ENCODE peak calls at places on chromosomes 6 and 20, in five cellular contexts. One of them, this sample, is unnamed.

GRCh38 chr6:99148111-99148510 is 200.4 kb upstream of the FBXL4 start:
- DNase-seq in GM23248: no peak
- DNase-seq in lower lobe of right lung: no peak
- DNase-seq in upper lobe of right lung: no peak
- DNase-seq in cardiac muscle cell: no peak
- DNase-seq in this sample: no peak

GRCh38 chr6:103105686-103106085 is 1712.2 kb downstream of the GRIK2 start:
- DNase-seq in lower lobe of right lung: no peak
- DNase-seq in GM23248: no peak
- DNase-seq in cardiac muscle cell: peak; percentile 11
- DNase-seq in upper lobe of right lung: no peak
- DNase-seq in this sample: no peak

GRCh38 chr20:24746351-24746685 is 202.8 kb upstream of the CST7 start:
- DNase-seq in upper lobe of right lung: no peak
- DNase-seq in cardiac muscle cell: no peak
- DNase-seq in GM23248: no peak
- DNase-seq in lower lobe of right lung: peak; percentile 69
- DNase-seq in this sample: peak; percentile 92

GRCh38 chr20:37864275-37864674 is 38.7 kb upstream of the VSTM2L start:
- DNase-seq in cardiac muscle cell: no peak
- DNase-seq in lower lobe of right lung: no peak
- DNase-seq in GM23248: no peak
- DNase-seq in upper lobe of right lung: no peak
- DNase-seq in this sample: no peak

GRCh38 chr6:33655155-33655554 is 34.0 kb downstream of the ITPR3 start:
- DNase-seq in lower lobe of right lung: no peak
- DNase-seq in cardiac muscle cell: no peak
- DNase-seq in GM23248: peak; percentile 44
- DNase-seq in upper lobe of right lung: no peak
- DNase-seq in this sample: no peak

GRCh38 chr6:143224516-143224915 is 163.8 kb downstream of the AIG1 start:
- DNase-seq in GM23248: no peak
- DNase-seq in lower lobe of right lung: no peak
- DNase-seq in cardiac muscle cell: no peak
- DNase-seq in upper lobe of right lung: no peak
- DNase-seq in this sample: no peak

GRCh38 chr20:29427201-29428060 is 1830.0 kb upstream of the DEFB115 start:
- DNase-seq in cardiac muscle cell: no peak
- DNase-seq in GM23248: no peak
- DNase-seq in upper lobe of right lung: no peak
- DNase-seq in lower lobe of right lung: no peak
- DNase-seq in this sample: peak; percentile 27

GRCh38 chr20:58976095-58976730 is 4.8 kb upstream of the NELFCD start:
- DNase-seq in upper lobe of right lung: no peak
- DNase-seq in lower lobe of right lung: no peak
- DNase-seq in cardiac muscle cell: no peak
- DNase-seq in GM23248: no peak
- DNase-seq in this sample: no peak

GRCh38 chr6:149089508-149089907 is 228.0 kb upstream of the TAB2 start:
- DNase-seq in GM23248: no peak
- DNase-seq in cardiac muscle cell: peak; percentile 32
- DNase-seq in upper lobe of right lung: no peak
- DNase-seq in lower lobe of right lung: no peak
- DNase-seq in this sample: no peak

GRCh38 chr6:43455034-43455747 is at the start of gene DLK2:
- DNase-seq in lower lobe of right lung: no peak
- DNase-seq in upper lobe of right lung: no peak
- DNase-seq in cardiac muscle cell: peak; percentile 52
- DNase-seq in GM23248: peak; percentile 33
- DNase-seq in this sample: no peak

GRCh38 chr20:17029698-17030097 is 197.1 kb upstream of the PCSK2 start:
- DNase-seq in upper lobe of right lung: no peak
- DNase-seq in GM23248: no peak
- DNase-seq in cardiac muscle cell: no peak
- DNase-seq in lower lobe of right lung: no peak
- DNase-seq in this sample: no peak

GRCh38 chr6:106005013-106005412 is 81.1 kb upstream of the PRDM1 start:
- DNase-seq in GM23248: peak; percentile 24
- DNase-seq in lower lobe of right lung: no peak
- DNase-seq in cardiac muscle cell: no peak
- DNase-seq in upper lobe of right lung: no peak
- DNase-seq in this sample: no peak

GRCh38 chr6:110398778-110399177 is 16.6 kb downstream of the DDO start:
- DNase-seq in upper lobe of right lung: no peak
- DNase-seq in GM23248: peak; percentile 52
- DNase-seq in lower lobe of right lung: no peak
- DNase-seq in cardiac muscle cell: no peak
- DNase-seq in this sample: no peak

GRCh38 chr20:33110147-33110825 is 30.8 kb downstream of the BPIFB4 start:
- DNase-seq in upper lobe of right lung: no peak
- DNase-seq in lower lobe of right lung: no peak
- DNase-seq in GM23248: no peak
- DNase-seq in cardiac muscle cell: no peak
- DNase-seq in this sample: no peak

GRCh38 chr6:36594816-36595167 is 630 bp downstream of the SRSF3 start:
- DNase-seq in upper lobe of right lung: no peak
- DNase-seq in cardiac muscle cell: no peak
- DNase-seq in lower lobe of right lung: no peak
- DNase-seq in GM23248: peak; percentile 39
- DNase-seq in this sample: no peak

GRCh38 chr6:32952817-32953739 is at the start of gene HLA-DMA:
- DNase-seq in lower lobe of right lung: peak; percentile 92
- DNase-seq in GM23248: peak; percentile 98
- DNase-seq in cardiac muscle cell: peak; percentile 79
- DNase-seq in upper lobe of right lung: peak; percentile 91
- DNase-seq in this sample: peak; percentile 91

GRCh38 chr20:62252342-62252966 is 14.1 kb downstream of the OSBPL2 start:
- DNase-seq in cardiac muscle cell: no peak
- DNase-seq in lower lobe of right lung: no peak
- DNase-seq in GM23248: no peak
- DNase-seq in upper lobe of right lung: no peak
- DNase-seq in this sample: no peak

GRCh38 chr6:136410201-136411027 is 120.8 kb upstream of the BCLAF1 start:
- DNase-seq in cardiac muscle cell: no peak
- DNase-seq in GM23248: peak; percentile 27
- DNase-seq in upper lobe of right lung: no peak
- DNase-seq in lower lobe of right lung: no peak
- DNase-seq in this sample: no peak

GRCh38 chr6:122751291-122751690 is 28.2 kb upstream of the FABP7 start:
- DNase-seq in upper lobe of right lung: no peak
- DNase-seq in GM23248: no peak
- DNase-seq in cardiac muscle cell: no peak
- DNase-seq in lower lobe of right lung: no peak
- DNase-seq in this sample: no peak

GRCh38 chr6:150897400-150897943 is 32.0 kb downstream of the MTHFD1L start:
- DNase-seq in lower lobe of right lung: no peak
- DNase-seq in cardiac muscle cell: no peak
- DNase-seq in upper lobe of right lung: no peak
- DNase-seq in GM23248: no peak
- DNase-seq in this sample: no peak

GRCh38 chr6:16406966-16407365 is 168.6 kb downstream of the GMPR start:
- DNase-seq in GM23248: no peak
- DNase-seq in upper lobe of right lung: no peak
- DNase-seq in lower lobe of right lung: no peak
- DNase-seq in cardiac muscle cell: no peak
- DNase-seq in this sample: no peak

GRCh38 chr20:54115172-54115854 is 44.9 kb upstream of the BCAS1 start:
- DNase-seq in lower lobe of right lung: peak; percentile 48
- DNase-seq in upper lobe of right lung: no peak
- DNase-seq in GM23248: peak; percentile 46
- DNase-seq in cardiac muscle cell: no peak
- DNase-seq in this sample: no peak

GRCh38 chr6:73722318-73723060 is 26.5 kb downstream of the CD109 start:
- DNase-seq in lower lobe of right lung: no peak
- DNase-seq in GM23248: peak; percentile 96
- DNase-seq in upper lobe of right lung: no peak
- DNase-seq in cardiac muscle cell: peak; percentile 50
- DNase-seq in this sample: no peak

GRCh38 chr6:34560366-34561226 is 4.5 kb upstream of the SPDEF start:
- DNase-seq in upper lobe of right lung: no peak
- DNase-seq in cardiac muscle cell: peak; percentile 83
- DNase-seq in lower lobe of right lung: no peak
- DNase-seq in GM23248: peak; percentile 51
- DNase-seq in this sample: no peak

GRCh38 chr6:169246445-169246844 is 7.2 kb downstream of the THBS2 start:
- DNase-seq in lower lobe of right lung: no peak
- DNase-seq in cardiac muscle cell: no peak
- DNase-seq in upper lobe of right lung: no peak
- DNase-seq in GM23248: no peak
- DNase-seq in this sample: no peak

DNA sequence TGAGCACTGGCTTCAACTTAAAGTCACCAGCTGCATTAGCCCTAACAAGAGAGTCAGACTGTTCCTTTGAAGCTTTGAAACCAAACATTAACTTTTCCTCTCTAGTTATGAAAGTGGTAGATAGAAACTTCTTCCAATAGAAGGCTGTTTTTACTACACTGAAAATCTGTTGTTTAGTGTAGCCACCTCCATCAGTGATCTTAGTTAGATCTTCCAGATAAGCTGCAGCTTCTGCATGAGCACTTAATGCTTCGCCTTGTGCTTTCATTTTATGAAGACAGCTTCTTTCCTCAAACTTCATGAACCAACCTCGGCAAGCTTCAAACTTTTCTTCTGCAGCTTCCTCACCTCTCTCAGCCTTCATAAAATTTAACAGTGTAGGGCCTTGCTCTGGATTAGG is 133.2 kb downstream of the INSM1 start:
- DNase-seq in cardiac muscle cell: no peak
- DNase-seq in upper lobe of right lung: no peak
- DNase-seq in lower lobe of right lung: no peak
- DNase-seq in GM23248: no peak
- DNase-seq in this sample: no peak
- H3K36me3 ChIP-seq in cardiac muscle cell: peaks cover 8% of the 10 kb centered on the region
- H3K36me3 ChIP-seq in upper lobe of right lung: peaks cover 90% of the 10 kb centered on the region
- H3K36me3 ChIP-seq in lower lobe of right lung: peaks cover 90% of the 10 kb centered on the region
- H3K36me3 ChIP-seq in GM23248: no peaks in the 10 kb centered on the region
- H3K36me3 ChIP-seq in this sample: peaks cover 14% of the 10 kb centered on the region

DNA sequence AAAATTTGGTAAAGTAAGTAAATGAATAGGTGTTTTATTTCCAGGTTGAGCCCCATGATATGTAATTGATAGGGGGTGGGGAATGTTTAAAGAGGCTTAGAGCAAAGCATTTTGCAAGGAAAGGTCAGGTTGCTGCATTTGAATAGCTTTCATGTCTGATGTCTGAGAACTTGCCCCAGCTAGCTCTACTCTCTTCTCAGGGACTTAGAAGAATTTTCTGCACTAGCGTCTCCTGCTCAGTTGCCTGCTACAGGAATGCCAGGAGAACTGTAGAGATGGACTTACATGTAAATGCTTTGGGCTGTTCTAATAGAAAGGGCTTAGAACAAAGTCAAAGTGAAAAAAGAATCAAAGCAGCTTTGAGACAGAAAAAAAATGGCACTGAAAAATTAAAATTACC is 35.5 kb downstream of the TRMT6 start:
- DNase-seq in cardiac muscle cell: no peak
- DNase-seq in upper lobe of right lung: no peak
- DNase-seq in GM23248: no peak
- DNase-seq in lower lobe of right lung: no peak
- DNase-seq in this sample: no peak
- H3K4me1 ChIP-seq in cardiac muscle cell: peaks cover 5% of the 10 kb centered on the region
- H3K4me1 ChIP-seq in upper lobe of right lung: peaks cover 4% of the 10 kb centered on the region
- H3K4me1 ChIP-seq in GM23248: peaks cover 12% of the 10 kb centered on the region
- H3K4me1 ChIP-seq in lower lobe of right lung: no peaks in the 10 kb centered on the region
- H3K4me1 ChIP-seq in this sample: no peaks in the 10 kb centered on the region

DNA sequence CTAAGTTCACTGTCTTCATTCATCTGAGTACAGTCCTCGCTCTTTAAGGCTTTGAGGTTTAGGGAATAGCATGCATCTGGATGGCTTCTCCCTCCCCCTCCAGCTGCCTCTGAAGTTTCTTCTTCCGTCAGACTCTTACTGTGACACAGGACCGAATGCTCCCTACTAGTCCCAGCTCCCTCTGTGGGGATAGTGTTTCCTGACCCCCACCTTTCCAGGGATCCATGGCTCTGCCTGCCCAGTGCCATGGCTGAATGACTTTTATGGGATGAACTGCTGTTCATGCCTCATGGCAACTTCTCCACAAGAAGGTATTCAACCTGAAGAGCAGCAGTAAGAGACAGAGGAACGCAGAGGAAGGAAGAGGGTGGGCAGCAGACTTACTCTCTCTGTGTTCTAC is 79.9 kb upstream of the EMILIN3 start:
- DNase-seq in cardiac muscle cell: no peak
- DNase-seq in lower lobe of right lung: no peak
- DNase-seq in upper lobe of right lung: no peak
- DNase-seq in GM23248: no peak
- DNase-seq in this sample: no peak
- H3K36me3 ChIP-seq in cardiac muscle cell: peaks cover 60% of the 10 kb centered on the region
- H3K36me3 ChIP-seq in lower lobe of right lung: peaks cover 95% of the 10 kb centered on the region
- H3K36me3 ChIP-seq in upper lobe of right lung: peaks cover 79% of the 10 kb centered on the region
- H3K36me3 ChIP-seq in GM23248: peaks cover 62% of the 10 kb centered on the region
- H3K36me3 ChIP-seq in this sample: no peaks in the 10 kb centered on the region

DNA sequence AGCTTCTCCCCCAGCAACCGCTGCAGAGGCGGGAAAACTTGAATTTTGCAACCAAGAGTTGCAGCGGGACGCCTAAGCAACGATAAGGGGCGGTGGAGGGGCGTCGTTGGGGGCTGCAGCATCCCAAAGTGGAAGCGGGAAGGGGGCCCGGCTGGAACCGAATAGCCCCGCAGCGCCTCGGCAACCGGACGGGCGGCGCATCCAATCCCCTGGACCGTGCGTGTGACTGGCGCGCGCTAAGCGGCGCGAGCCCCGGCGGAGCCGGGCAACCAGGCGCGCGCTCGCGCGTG is 670 bp upstream of the PARD6B start:
- DNase-seq in cardiac muscle cell: no peak
- DNase-seq in lower lobe of right lung: no peak
- DNase-seq in GM23248: no peak
- DNase-seq in upper lobe of right lung: no peak
- DNase-seq in this sample: no peak
- H3K4me1 ChIP-seq in cardiac muscle cell: peaks cover 40% of the 10 kb centered on the region
- H3K4me1 ChIP-seq in lower lobe of right lung: peaks cover 33% of the 10 kb centered on the region
- H3K4me1 ChIP-seq in GM23248: peaks cover 12% of the 10 kb centered on the region
- H3K4me1 ChIP-seq in upper lobe of right lung: peaks cover 21% of the 10 kb centered on the region
- H3K4me1 ChIP-seq in this sample: no peaks in the 10 kb centered on the region

GRCh38 chr20:50930139-50931047 is 844 bp downstream of the ADNP start:
- DNase-seq in GM23248: peak; percentile 64
- DNase-seq in lower lobe of right lung: peak; percentile 57
- DNase-seq in cardiac muscle cell: peak; percentile 49
- DNase-seq in upper lobe of right lung: peak; percentile 76
- DNase-seq in this sample: peak; percentile 34

GRCh38 chr20:50931306-50932015 is at the start of gene ADNP:
- DNase-seq in GM23248: peak; percentile 95
- DNase-seq in cardiac muscle cell: peak; percentile 96
- DNase-seq in lower lobe of right lung: peak; percentile 92
- DNase-seq in upper lobe of right lung: peak; percentile 94
- DNase-seq in this sample: peak; percentile 94

GRCh38 chr20:50929299-50930138 is 1.7 kb downstream of the ADNP start:
- DNase-seq in lower lobe of right lung: peak; percentile 93
- DNase-seq in cardiac muscle cell: peak; percentile 97
- DNase-seq in upper lobe of right lung: peak; percentile 91
- DNase-seq in GM23248: peak; percentile 98
- DNase-seq in this sample: peak; percentile 95

GRCh38 chr20:50932016-50932338 is 740 bp upstream of the ADNP start:
- DNase-seq in upper lobe of right lung: no peak
- DNase-seq in lower lobe of right lung: no peak
- DNase-seq in cardiac muscle cell: no peak
- DNase-seq in GM23248: no peak
- DNase-seq in this sample: no peak

GRCh38 chr20:50931048-50931305 is 260 bp downstream of the ADNP start:
- DNase-seq in lower lobe of right lung: no peak
- DNase-seq in cardiac muscle cell: no peak
- DNase-seq in upper lobe of right lung: no peak
- DNase-seq in GM23248: no peak
- DNase-seq in this sample: no peak
- H3K36me3 ChIP-seq in lower lobe of right lung: peaks cover 41% of the 10 kb centered on the region
- H3K36me3 ChIP-seq in cardiac muscle cell: peaks cover 34% of the 10 kb centered on the region
- H3K36me3 ChIP-seq in upper lobe of right lung: peaks cover 40% of the 10 kb centered on the region
- H3K36me3 ChIP-seq in GM23248: peaks cover 35% of the 10 kb centered on the region
- H3K36me3 ChIP-seq in this sample: peaks cover 3% of the 10 kb centered on the region

This sample was measured in colonic mucosa.